ENCODE peak calls at places on chromosomes 5 and 9, in six cellular contexts. P is hepatocyte, Q is neural progenitor cell, J is A549, F is H9, T is GM23338. A is an unnamed sample. For H3K4me1, the result is how much of the 10 kb centered on the place peaks cover.

GRCh38 chr5:140039561-140039960 is 3.5 kb downstream of the NRG2 start:
- DNase-seq in P (no peak), Q (no peak), J (no peak), F (no peak), T (no peak), A (peak)

GRCh38 chr5:58763390-58763789 is 180.5 kb downstream of the RAB3C start:
- DNase-seq in P (no peak), Q (no peak), J (no peak), F (no peak), T (no peak), A (no peak)

GRCh38 chr5:42991477-42992034 is 48.6 kb downstream of the ANXA2R start:
- DNase-seq in P (no peak), Q (no peak), J (no peak), F (peak), T (peak), A (no peak)

GRCh38 chr9:36123511-36123910 is 13.0 kb upstream of the GLIPR2 start:
- DNase-seq in P (no peak), Q (no peak), J (no peak), F (no peak), T (no peak), A (no peak)

GRCh38 chr5:1831257-1831656 is 30.1 kb downstream of the NDUFS6 start:
- DNase-seq in P (no peak), Q (no peak), J (no peak), F (no peak), T (no peak), A (no peak)

GRCh38 chr5:122067330-122067885 is 10.7 kb downstream of the LOX start:
- DNase-seq in P (no peak), Q (no peak), J (no peak), F (peak), T (peak), A (no peak)

GRCh38 chr5:1288439-1289335 is 6.2 kb downstream of the TERT start:
- DNase-seq in P (no peak), Q (no peak), J (no peak), F (peak), T (no peak), A (no peak)

GRCh38 chr5:135642179-135642505 is 63.4 kb upstream of the CXCL14 start:
- DNase-seq in P (no peak), Q (no peak), J (no peak), F (no peak), T (no peak), A (no peak)

GRCh38 chr5:10461904-10462542 is 20.3 kb downstream of the ROPN1L start:
- DNase-seq in P (no peak), Q (no peak), J (no peak), F (peak), T (peak), A (no peak)

GRCh38 chr5:10463566-10463965 is 21.9 kb downstream of the ROPN1L start:
- DNase-seq in P (no peak), Q (no peak), J (no peak), F (no peak), T (no peak), A (no peak)

GRCh38 chr5:10465726-10466125 is 24.0 kb downstream of the ROPN1L start:
- DNase-seq in P (no peak), Q (no peak), J (no peak), F (no peak), T (no peak), A (no peak)

GRCh38 chr5:10466446-10467073 is 24.9 kb downstream of the ROPN1L start:
- DNase-seq in P (no peak), Q (no peak), J (no peak), F (no peak), T (no peak), A (no peak)

DNA sequence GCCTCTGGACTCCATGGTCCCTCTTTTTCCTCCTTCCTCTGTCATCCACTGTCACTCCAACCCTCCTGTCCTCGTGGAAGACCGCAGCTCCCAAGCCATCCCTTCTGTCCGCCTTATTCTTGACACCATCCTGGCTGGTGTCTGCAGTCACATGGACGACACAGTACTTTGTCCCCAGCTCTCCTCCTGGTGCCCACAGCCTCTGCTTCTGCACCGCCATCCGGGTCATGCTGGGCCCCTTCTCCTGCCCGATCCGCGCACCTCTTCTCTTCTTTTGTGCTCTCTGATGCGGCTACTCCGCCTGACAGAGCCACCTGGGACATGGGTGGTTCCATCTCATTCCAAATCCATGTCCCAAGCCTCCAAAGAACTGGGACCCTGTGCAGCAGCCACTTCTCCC is 22.5 kb downstream of the ROPN1L start:
- DNase-seq in P (no peak), Q (no peak), J (no peak), F (no peak), T (no peak), A (no peak)
- H3K4me1 ChIP-seq in P (under half), Q (under half), J (under half), F (under half), T (under half), A (under half)

GRCh38 chr9:136346927-136347465 is 16.5 kb downstream of the DNLZ start:
- DNase-seq in P (no peak), Q (no peak), J (no peak), F (no peak), T (no peak), A (no peak)

GRCh38 chr9:136346157-136346481 is 17.4 kb downstream of the DNLZ start:
- DNase-seq in P (no peak), Q (no peak), J (no peak), F (no peak), T (no peak), A (no peak)

GRCh38 chr9:136344544-136345280 is 17.4 kb downstream of the GPSM1 start:
- DNase-seq in P (no peak), Q (no peak), J (no peak), F (no peak), T (no peak), A (no peak)

GRCh38 chr9:136343884-136344269 is 16.5 kb downstream of the GPSM1 start:
- DNase-seq in P (no peak), Q (no peak), J (no peak), F (no peak), T (no peak), A (no peak)

DNA sequence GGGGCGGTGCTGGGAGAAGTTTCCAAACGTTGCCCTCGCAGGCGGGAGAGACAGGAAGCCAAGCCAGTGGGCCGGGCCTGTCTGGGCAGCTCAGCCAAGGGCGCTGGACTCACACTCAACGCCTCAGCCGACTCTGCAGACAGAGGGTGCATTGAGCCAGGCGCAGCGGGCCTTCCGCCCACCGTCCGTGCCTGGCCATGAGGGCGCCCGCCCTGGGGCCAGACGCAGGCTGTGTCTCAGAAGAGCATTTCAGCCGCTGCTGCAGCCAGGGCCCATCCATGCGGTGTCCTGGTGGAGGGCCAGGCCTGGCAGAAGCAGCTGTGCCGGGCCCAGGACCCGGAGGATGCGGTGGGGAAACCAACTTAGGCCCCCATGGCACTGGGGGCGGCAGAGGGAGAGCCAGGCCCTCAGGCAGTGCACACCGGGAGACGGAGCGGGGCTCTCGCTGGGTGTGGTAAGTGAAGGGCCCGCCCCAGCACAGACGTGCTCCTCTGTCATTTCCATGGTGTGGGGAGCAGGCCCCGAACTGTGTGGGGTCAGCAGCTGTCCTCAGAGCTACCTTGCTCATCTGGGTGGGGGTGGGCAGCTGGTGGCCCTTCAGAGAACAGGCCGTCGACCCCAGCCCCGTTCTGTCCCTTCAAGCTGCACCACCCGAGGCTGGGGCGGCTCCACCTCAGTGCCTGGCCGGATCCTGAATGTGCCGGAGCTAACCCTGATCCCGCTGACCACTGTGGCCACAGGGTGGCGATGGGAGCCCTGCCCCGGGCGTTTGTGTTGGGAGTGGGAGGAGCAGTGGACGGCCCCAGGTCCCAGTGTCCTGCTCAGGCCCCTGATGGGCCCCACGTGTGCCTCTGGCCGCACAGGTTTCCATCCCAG is 18.0 kb downstream of the DNLZ start:
- DNase-seq in P (peak), Q (peak), J (peak), F (peak), T (peak), A (no peak)
- TF ChIP-seq CTCF in P (peak), Q (peak), J (peak), F (peak), T (peak), A (no peak)

DNA sequence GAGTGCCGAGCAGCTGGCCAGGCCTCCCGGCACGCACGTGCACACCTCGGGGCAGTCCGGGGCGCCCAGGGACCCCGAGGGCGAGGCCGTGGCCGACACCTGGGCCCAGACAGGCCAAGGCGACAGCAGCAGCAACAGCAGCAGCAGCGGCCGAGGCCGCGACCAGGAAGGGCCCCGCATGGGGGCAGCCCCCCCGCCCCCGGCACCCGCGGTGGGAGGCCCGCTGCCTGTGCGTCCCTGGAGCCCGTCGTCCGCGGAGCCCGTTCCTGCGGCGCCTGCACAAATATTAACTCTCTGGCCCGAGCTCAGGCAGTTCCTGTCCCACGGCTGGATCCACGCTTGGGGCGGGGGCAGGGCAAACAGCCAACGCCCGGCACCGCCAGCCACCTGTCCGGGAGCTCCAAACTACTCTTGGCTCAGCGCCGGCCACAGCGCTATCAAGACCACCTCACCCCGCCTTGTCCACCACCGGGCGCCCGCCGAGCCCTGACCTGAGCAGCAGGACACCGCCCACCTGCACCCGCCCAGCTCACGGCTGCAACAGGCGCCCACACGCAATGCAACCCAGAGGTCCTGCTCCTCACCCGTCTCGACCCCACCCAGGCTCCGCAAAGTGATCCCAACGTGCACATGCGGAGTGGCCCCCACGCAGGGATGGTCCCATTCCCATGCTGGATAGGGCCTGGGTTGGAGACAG is at the start of gene LRRC26:
- DNase-seq in P (no peak), Q (no peak), J (no peak), F (no peak), T (no peak), A (no peak)
- H3K4me2 ChIP-seq in P (peak), Q (peak), J (peak), F (peak), T (peak), A (peak)

GRCh38 chr5:154278908-154279307 is 88.4 kb downstream of the GALNT10 start:
- DNase-seq in P (no peak), Q (no peak), J (no peak), F (no peak), T (no peak), A (peak)
- H3K4me1 ChIP-seq in P (under half), Q (under half), J (half or more), F (under half), T (under half), A (half or more)

DNA sequence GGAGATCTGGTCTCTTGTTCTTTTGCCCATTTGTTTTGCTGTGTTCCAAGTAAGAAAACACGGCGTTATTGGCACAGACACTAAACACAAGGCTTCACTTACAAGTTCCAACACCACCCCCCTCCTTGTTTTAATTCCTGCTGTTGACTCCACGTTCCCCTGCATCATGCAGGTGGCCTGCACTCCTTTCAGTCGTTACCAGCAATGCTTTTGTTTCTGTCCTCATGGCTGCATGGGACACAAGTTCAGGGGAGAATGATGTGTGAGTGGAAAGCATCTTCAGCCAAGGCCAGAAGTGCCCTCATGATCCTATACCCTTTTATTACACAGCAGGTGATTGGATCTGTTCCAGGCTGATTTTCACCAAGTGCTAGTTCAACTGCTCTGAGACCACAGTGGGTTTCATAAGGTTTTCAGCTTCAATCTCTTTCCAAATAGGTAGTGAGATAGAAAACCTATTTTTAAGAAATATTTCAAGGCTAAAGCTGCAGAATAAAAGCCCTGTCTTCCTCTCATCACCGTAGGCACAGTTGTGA is 609.1 kb downstream of the IRX1 start:
- DNase-seq in P (no peak), Q (no peak), J (no peak), F (no peak), T (no peak), A (no peak)
- TF ChIP-seq CTCF in P (no peak), Q (no peak), J (no peak), F (no peak), T (no peak), A (no peak)

DNA sequence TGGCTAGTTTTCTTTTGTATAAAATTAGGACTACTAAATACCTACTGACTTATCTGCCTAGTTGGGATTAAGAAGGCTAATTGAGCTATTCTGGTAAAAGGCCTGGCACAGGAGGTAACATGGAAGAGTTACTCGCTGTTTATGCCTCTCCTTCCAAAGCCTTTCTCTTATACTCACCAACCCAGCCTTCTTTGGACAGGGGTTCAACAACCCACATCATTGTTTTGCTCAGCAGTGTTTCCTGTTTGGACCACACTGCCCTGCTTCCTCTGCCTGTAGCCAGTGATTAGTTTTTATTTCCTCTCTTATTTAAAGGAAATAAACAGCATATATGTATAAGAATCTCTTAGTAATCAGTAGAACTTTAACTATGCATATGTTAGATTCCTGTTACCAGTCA is 85.1 kb upstream of the TLX3 start:
- DNase-seq in P (no peak), Q (no peak), J (no peak), F (no peak), T (no peak), A (no peak)
- H3K4me2 ChIP-seq in P (no peak), Q (peak), J (no peak), F (no peak), T (no peak), A (no peak)